ENCODE peak calls at places on chromosomes 3 and 15, in four cellular contexts. N is H9, J is H1, Z is mesenchymal stem cell. A is an unnamed sample.

GRCh38 chr3:24149032-24149431 is 203.9 kb downstream of the NR1D2 start:
- DNase-seq in Z (no peak), J (no peak), N (no peak), A (peak)

GRCh38 chr3:191263365-191263764 is 64.3 kb downstream of the OSTN start:
- DNase-seq in Z (no peak), N (no peak), J (no peak), A (no peak)

GRCh38 chr15:83498801-83499200 is 51.7 kb downstream of the SH3GL3 start:
- DNase-seq in N (peak), J (peak), Z (no peak), A (peak)

GRCh38 chr15:50627351-50628055 is 59.1 kb downstream of the TRPM7 start:
- DNase-seq in Z (peak), J (no peak), N (no peak), A (no peak)

GRCh38 chr3:57956119-57956832 is 51.9 kb upstream of the FLNB start:
- DNase-seq in N (no peak), J (no peak), Z (peak), A (peak)

GRCh38 chr15:90954712-90955671 is at the start of gene RCCD1:
- DNase-seq in Z (peak), J (peak), N (peak), A (peak)

GRCh38 chr15:94075349-94075748 is 156.0 kb upstream of the MCTP2 start:
- DNase-seq in Z (peak), J (no peak), N (no peak), A (no peak)

GRCh38 chr3:25508901-25509300 is 80.8 kb downstream of the RARB start:
- DNase-seq in N (no peak), Z (peak), J (no peak), A (peak)

GRCh38 chr15:92904832-92905640 is 4.9 kb downstream of the CHD2 start:
- DNase-seq in J (no peak), Z (no peak), N (no peak), A (no peak)

GRCh38 chr15:75779504-75779903 is 63.7 kb upstream of the UBE2Q2 start:
- DNase-seq in Z (no peak), J (no peak), N (no peak), A (no peak)

GRCh38 chr3:108664266-108664665 is 74.7 kb downstream of the DZIP3 start:
- DNase-seq in N (no peak), Z (no peak), J (no peak), A (no peak)

GRCh38 chr3:196284396-196284795 is 3.1 kb downstream of the PCYT1A start:
- DNase-seq in J (no peak), Z (peak), N (no peak), A (no peak)

GRCh38 chr3:36124118-36124796 is 256.0 kb upstream of the STAC start:
- DNase-seq in J (peak), Z (peak), N (peak), A (peak)

GRCh38 chr3:195753609-195754008 is 32.8 kb downstream of the MUC20 start:
- DNase-seq in N (no peak), Z (no peak), J (no peak), A (no peak)

GRCh38 chr15:33104276-33104675 is 90.2 kb downstream of the FMN1 start:
- DNase-seq in N (no peak), Z (peak), J (no peak), A (no peak)

DNA sequence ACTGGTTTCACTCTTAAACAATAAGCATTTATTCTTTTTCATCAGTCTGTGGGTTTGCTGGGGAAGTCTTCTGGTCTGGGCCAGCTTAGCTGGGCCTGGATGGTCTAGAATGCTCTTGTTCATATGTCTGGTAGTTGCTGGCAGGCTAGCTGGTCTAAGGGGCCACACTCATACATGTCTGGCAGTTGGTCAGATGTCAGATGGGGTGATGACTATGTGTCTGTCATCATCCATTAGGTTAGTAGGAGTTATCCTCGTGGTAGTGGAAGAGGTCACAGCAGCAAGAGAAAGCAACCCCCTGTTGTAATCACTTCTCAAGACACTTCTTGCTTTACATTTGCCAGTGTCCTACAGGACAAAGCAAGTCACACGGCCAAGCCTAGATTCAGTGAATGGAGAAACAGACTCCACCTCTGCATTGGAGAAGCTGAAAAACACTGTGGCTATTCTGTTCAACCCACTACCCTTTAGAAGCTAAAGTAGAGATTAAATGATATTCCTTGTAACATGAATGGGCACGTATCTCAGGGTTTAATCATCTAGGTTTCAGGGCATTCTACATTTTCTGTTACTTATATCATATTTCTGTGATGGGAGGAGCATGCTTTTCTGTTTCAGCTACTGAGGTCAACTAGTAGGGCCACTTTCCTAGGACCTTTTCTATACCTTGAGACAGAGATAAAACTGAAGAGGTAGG is 5.5 kb upstream of the ARID3B start:
- DNase-seq in N (no peak), Z (peak), J (no peak), A (no peak)
- H2BK120ac ChIP-seq in N (no peak), Z (no peak), J (no peak), A (no peak)

GRCh38 chr3:184602406-184603155 is 41.0 kb downstream of the EPHB3 start:
- DNase-seq in J (no peak), N (peak), Z (peak), A (no peak)
- H3K4ac ChIP-seq in J (no peak), N (no peak), Z (no peak), A (no peak)

DNA sequence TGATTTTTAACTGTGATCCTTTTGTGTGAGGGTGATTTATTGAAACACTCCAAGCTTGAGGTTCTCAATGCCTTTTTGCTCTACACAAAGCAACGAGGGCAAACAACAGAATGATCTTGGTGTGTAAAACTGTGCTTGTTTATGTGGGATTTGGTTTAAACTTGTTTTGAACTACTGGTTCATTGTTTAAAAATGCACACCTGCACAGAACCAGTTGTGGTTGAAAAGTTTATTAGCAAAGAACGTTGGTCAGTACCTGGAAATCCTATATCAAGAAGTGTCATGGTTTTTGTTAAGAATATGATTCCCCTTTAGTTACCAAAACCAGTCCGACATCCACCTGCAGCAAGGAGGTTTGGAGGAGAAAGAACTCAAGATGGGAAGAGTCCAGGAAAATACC is 239.4 kb downstream of the WNT5A start:
- DNase-seq in Z (no peak), N (no peak), J (no peak), A (peak)
- H2AK5ac ChIP-seq in Z (no peak), N (no peak), J (no peak), A (no peak)

GRCh38 chr3:38588276-38588971 is 61.1 kb downstream of the SCN5A start:
- DNase-seq in J (no peak), Z (no peak), N (peak), A (no peak)
- H2BK120ac ChIP-seq in J (no peak), Z (no peak), N (no peak), A (no peak)

DNA sequence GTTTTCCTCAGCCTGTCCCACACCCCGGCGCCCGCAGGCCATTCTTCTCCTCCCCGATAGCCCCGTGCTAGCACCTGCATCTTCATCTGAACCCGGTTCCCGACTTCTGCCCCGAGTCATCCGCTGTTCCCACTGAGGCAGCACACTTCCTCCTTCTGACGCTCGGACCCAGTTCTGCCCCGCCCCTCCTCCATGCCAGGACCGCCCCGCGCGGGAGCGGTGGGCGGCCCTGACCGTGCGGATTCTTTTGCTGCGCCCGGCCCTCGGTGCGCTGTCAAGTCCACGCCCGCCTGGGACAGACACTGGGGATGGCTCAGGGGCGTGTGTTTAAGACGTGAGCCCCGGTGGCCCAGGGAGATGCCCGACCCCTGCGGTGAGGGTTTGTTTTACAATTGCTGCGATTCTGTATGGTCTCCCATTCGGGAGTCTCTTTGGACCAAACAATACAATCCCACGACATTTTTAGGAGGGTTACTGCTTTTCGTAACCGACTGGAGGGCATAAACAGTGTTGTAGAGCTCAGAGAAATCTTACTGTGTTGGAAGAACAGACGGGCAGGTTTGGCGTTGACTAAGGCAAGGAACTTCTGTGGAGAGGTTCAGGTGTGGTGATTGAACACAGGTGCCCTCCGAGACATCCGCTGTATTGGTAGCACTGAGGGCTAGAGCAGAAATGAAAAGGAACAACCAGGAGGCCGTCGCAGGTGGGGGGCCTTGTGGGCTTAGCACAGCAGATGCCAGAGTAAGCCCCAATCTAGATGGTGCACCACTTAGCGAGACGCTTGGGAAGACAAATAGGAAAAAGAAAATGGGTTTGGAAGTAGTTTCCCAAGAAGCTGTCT is 716 bp downstream of the PTPN23 start:
- DNase-seq in N (peak), Z (peak), J (peak), A (peak)
- H3K4ac ChIP-seq in N (no peak), Z (peak), J (no peak), A (peak)

GRCh38 chr3:140022061-140022781 is 87.2 kb downstream of the CLSTN2 start:
- DNase-seq in Z (no peak), J (no peak), N (no peak), A (no peak)
- H2AK5ac ChIP-seq in Z (no peak), J (peak), N (no peak), A (no peak)

GRCh38 chr15:65833501-65834220 is 35.6 kb upstream of the RAB11A start:
- DNase-seq in N (no peak), Z (no peak), J (no peak), A (no peak)
- H2BK120ac ChIP-seq in N (no peak), Z (peak), J (peak), A (no peak)

GRCh38 chr3:31533169-31533870 is 595 bp downstream of the STT3B start:
- DNase-seq in J (no peak), Z (peak), N (peak), A (peak)

GRCh38 chr3:31532587-31533168 is at the start of gene STT3B:
- DNase-seq in N (peak), Z (peak), J (peak), A (peak)

GRCh38 chr3:31536417-31536991 is 3.8 kb downstream of the STT3B start:
- DNase-seq in J (no peak), N (no peak), Z (no peak), A (no peak)

GRCh38 chr3:31531992-31532586 is 636 bp upstream of the STT3B start:
- DNase-seq in Z (peak), J (peak), N (peak), A (peak)

GRCh38 chr3:31534036-31534435 is 1.3 kb downstream of the STT3B start:
- DNase-seq in N (no peak), J (no peak), Z (peak), A (peak)
- H3K4ac ChIP-seq in N (no peak), J (no peak), Z (no peak), A (peak)